ENCODE peak calls at places on chromosomes 4 and X, in seven cellular contexts. W is endothelial cell of umbilical vein; O is choroid plexus epithelial cell; F is CD8-positive, alpha-beta T cell; P is pancreas; E is upper lobe of right lung; G is cardiac muscle cell. H is an unnamed sample.
A peak's percentile ranks its signal among the peaks of the same experiment; 100 is the strongest.

GRCh38 chr4:30717208-30718020 is 2.8 kb upstream of the PCDH7 start:
- DNase-seq in W (peak; percentile 84), E (peak; percentile 71), G (peak; percentile 72), F (no peak), O (peak; percentile 70), P (peak; percentile 18), H (peak; percentile 64)

GRCh38 chrX:30590368-30590767 is 12.8 kb upstream of the TASL start:
- DNase-seq in F (no peak), G (no peak), O (no peak), E (no peak), W (no peak), P (no peak), H (no peak)

GRCh38 chr4:174591243-174592021 is 69.1 kb upstream of the HPGD start:
- DNase-seq in O (no peak), G (no peak), E (no peak), P (no peak), W (no peak), F (no peak), H (no peak)

GRCh38 chr4:91840359-91840758 is 463.4 kb upstream of the GRID2 start:
- DNase-seq in G (no peak), W (no peak), F (no peak), O (peak; percentile 4), P (no peak), E (no peak), H (no peak)

GRCh38 chr4:102114118-102114630 is 231.1 kb downstream of the SLC39A8 start:
- DNase-seq in W (peak; percentile 11), F (no peak), P (no peak), O (peak; percentile 4), G (no peak), E (no peak), H (no peak)

GRCh38 chr4:17063870-17064269 is 165.4 kb upstream of the LDB2 start:
- DNase-seq in E (no peak), P (no peak), O (peak; percentile 61), G (no peak), W (no peak), F (no peak), H (peak; percentile 63)

GRCh38 chr4:190017357-190018200 is 9.5 kb downstream of the FRG2 start:
- DNase-seq in E (no peak), W (no peak), O (no peak), F (no peak), G (no peak), P (no peak), H (no peak)

GRCh38 chrX:74421181-74422028 is at the start of gene SLC16A2:
- DNase-seq in O (peak; percentile 71), E (peak; percentile 68), F (no peak), P (peak; percentile 66), G (peak; percentile 89), W (peak; percentile 48), H (peak; percentile 72)

GRCh38 chrX:67697452-67697851 is 153.6 kb downstream of the AR start:
- DNase-seq in P (no peak), W (no peak), F (no peak), O (no peak), G (no peak), E (no peak), H (no peak)

GRCh38 chrX:147476008-147476407 is 435.7 kb upstream of the FMR1 start:
- DNase-seq in P (no peak), O (peak; percentile 1), G (no peak), F (no peak), E (no peak), W (no peak), H (peak; percentile 3)

GRCh38 chr4:147928400-147928799 is 196.5 kb downstream of the ARHGAP10 start:
- DNase-seq in F (no peak), E (no peak), G (no peak), O (peak; percentile 30), P (no peak), W (peak; percentile 87), H (no peak)

GRCh38 chrX:67714004-67714403 is 170.2 kb downstream of the AR start:
- DNase-seq in F (no peak), P (no peak), O (no peak), G (no peak), W (no peak), E (no peak), H (no peak)

GRCh38 chr4:123300222-123300621 is 96.4 kb upstream of the SPRY1 start:
- DNase-seq in F (no peak), P (no peak), O (no peak), E (no peak), W (peak; percentile 24), G (no peak), H (no peak)

GRCh38 chr4:123300625-123301024 is 96.0 kb upstream of the SPRY1 start:
- DNase-seq in E (no peak), W (no peak), P (no peak), O (no peak), F (no peak), G (no peak), H (no peak)

GRCh38 chr4:123305746-123306145 is 90.8 kb upstream of the SPRY1 start:
- DNase-seq in W (no peak), F (no peak), G (no peak), O (no peak), E (no peak), P (no peak), H (no peak)

GRCh38 chr4:123301942-123302341 is 94.7 kb upstream of the SPRY1 start:
- DNase-seq in F (no peak), O (no peak), W (no peak), G (no peak), E (no peak), P (no peak), H (no peak)

DNA sequence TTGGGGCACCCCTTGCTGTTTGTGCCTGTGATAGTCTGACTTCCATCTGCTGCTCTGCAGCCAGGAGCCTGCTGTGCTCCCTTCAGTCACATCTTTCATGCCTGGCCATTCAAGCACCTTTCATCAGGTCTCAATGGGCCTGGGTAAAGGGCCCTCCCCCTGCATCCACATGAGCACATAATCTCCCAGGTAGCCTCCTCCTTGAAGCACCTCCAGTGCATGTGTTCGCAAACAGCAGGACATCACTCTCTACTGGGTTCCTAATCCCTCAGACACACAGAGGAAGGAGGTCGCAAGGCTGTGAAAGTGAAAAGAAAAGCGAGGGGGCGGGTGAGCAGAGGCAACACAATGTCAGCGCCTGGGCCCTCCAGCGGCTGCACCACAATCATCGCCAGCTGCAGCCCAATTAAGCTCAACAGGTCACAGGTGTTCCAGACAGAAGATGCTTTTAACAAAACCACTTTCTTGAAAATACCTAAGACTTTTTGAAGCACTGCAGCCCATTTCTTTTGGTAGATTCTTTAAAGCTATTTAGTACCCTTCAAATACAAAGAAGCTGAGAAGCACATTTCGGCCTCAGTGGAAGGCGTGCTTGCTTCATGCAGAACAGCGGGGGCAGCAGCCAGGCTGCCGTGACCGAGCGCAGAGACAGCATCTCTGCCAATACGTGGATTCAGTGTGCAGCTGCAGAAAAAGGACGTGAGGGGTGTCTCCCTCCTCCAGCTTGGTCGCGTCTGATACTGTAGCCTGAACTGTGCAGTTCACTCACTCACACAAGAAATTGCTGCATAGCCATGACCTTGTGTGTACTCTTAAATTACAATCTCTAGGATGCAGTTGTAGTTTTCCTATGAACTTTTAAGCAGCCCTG is 92.2 kb upstream of the SPRY1 start:
- DNase-seq in P (no peak), W (no peak), E (no peak), F (no peak), O (peak; percentile 22), G (no peak), H (no peak)
- TF ChIP-seq CTCF in P (no peak), W (no peak), E (no peak), F (no peak), O (peak; percentile 9), G (no peak), H (no peak)

DNA sequence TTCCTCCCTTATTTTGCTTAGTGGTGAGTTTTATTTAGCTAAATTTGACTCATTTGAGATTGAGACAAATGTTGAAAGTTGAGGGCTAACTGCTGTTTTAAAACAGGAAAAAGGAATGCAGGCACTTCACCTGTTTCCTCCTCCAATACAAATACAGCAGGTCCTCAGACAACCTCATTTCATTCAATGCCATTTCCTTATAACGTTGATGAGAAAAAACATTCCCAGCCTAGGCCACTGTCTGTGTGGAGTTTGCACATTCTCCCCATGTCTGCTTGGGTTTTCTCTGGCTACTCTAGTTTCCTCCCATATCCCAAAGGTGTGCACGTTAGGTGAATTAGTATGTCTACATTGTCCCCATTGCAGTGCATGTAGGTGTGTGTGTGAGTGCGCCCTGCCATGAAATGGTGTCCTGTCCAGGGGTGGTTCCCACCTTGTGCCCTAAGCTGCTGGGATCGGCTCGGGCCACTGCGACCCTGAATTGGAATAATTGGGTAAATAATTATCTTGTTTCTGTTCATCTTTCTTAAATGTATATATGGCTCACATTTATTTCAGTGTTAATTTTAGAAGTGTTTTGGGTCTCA is 21.9 kb downstream of the SMAD1 start:
- DNase-seq in F (no peak), E (no peak), O (no peak), W (peak; percentile 63), P (no peak), G (no peak), H (no peak)
- H3K4me3 ChIP-seq in F (no peak overlapping the region), E (no peak overlapping the region), O (no peak overlapping the region), W (no peak overlapping the region), P (no peak overlapping the region), G (no peak overlapping the region), H (no peak overlapping the region)

DNA sequence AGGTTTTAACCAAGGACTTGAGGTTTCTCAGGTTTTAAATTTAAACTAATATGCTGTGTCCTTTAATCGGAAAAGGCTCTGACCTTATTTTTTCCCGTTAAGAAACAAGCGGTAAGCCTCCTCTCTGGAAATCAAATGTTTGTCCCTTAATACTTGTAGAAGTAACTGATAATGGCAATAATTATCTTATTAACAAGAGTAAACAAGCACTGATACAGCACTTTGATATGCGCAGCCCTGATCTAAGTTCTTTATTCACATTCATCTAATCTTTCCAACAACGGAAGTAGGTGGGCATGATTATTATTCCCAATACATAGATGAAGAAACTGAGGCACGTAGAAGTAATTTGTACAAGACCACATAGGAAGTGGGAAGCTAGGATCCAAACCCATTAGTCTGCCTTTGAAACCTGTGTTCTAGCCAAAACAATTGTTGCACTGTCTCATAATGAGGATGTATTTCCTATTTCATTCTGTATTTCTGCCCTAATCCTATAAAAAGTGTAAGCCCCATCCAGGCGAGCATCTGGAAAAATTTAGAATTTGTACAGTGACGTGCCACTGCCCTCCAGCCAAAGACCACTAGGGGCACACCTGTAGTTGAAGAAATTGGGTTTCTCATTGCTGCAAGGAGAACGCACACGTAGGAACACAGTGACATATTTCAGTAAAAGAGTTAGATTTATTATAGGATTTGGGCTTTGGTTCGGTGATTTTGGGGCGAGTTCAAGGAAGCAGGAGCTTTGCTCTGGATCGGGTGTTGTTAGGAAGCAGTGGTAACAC is 605 bp downstream of the CXorf58 start:
- DNase-seq in P (no peak), E (no peak), W (no peak), G (no peak), O (no peak), F (no peak), H (no peak)
- TF ChIP-seq CTCF in P (peak; percentile 14), E (no peak), W (no peak), G (peak; percentile 30), O (peak; percentile 45), F (no peak), H (peak; percentile 25)

DNA sequence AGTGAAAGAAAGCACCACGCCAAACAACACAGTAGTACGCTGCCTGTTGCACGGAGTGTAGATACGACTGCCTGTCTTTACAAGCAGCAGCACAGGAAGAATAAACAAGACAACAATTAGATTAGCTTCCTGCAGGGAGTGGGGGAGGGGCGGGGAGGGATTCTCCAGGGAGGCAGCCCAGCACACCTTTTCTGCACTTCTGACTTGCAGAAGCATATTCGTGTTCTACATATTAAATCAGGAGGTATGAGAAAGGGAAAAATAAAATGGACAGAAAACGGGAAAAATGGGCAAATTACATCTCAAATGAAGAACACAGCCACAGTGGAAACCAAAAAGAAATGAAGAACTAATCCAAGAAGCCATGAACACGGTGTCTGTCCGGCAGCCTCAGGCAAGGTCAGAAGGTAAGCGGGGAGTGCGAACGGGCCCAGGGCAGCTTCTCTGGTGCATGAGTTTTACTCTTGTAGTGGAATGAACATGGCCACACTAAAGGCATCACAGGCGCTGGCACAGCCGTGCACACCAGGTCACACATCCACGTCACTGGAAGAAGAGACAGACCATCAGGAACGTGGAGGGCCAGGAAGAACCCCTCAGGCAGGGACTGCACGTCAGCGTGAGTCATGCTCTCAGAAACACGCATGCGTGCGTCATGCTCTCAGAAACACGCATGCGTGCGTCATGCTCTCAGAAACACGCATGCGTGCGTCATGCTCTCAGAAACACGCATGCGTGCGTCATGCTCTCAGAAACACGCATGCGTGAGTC is 20.1 kb upstream of the ADRA2C start:
- DNase-seq in W (no peak), E (no peak), O (no peak), G (no peak), F (no peak), P (no peak), H (no peak)
- H3K4me3 ChIP-seq in W (no peak overlapping the region), E (no peak overlapping the region), O (no peak overlapping the region), G (no peak overlapping the region), F (no peak overlapping the region), P (no peak overlapping the region), H (no peak overlapping the region)

H was measured in cardiac fibroblast.